ENCODE peak calls at places on chromosomes 13 and 19, in six cellular contexts. X, I, Y, C, Q and A are unnamed samples. For H3K27me3, the result is how much of the 10 kb centered on the place peaks cover.

GRCh38 chr13:78603240-78603947 is at the start of gene POU4F1:
- DNase-seq in Y (peak), I (peak), Q (no peak), X (no peak), C (no peak), A (peak)

GRCh38 chr19:30686252-30686762 is 314.1 kb downstream of the ZNF536 start:
- DNase-seq in I (peak), C (no peak), X (no peak), Y (no peak), Q (no peak), A (peak)

GRCh38 chr19:13150187-13150918 is at the start of the genes IER2 and STX10:
- DNase-seq in Y (peak), C (peak), Q (peak), X (peak), I (peak), A (peak)

GRCh38 chr13:23289917-23290357 is 109.2 kb downstream of the SGCG start:
- DNase-seq in Y (peak), X (no peak), I (peak), C (no peak), Q (no peak), A (peak)

GRCh38 chr19:32910094-32910493 is 40.5 kb upstream of the SLC7A9 start:
- DNase-seq in C (no peak), X (no peak), Y (no peak), Q (no peak), I (no peak), A (no peak)

GRCh38 chr13:36706755-36707154 is 32.9 kb downstream of the SERTM1 start:
- DNase-seq in X (no peak), Q (no peak), Y (no peak), C (no peak), I (peak), A (no peak)

GRCh38 chr19:13995878-13996765 is 10.0 kb downstream of the RFX1 start:
- DNase-seq in Q (no peak), Y (no peak), I (no peak), X (no peak), C (no peak), A (no peak)

GRCh38 chr19:34644991-34645461 is 31.9 kb downstream of the SCGB2B2 start:
- DNase-seq in I (no peak), Y (no peak), X (no peak), C (no peak), Q (no peak), A (no peak)

GRCh38 chr19:28426902-28427232 is 786.1 kb downstream of the UQCRFS1 start:
- DNase-seq in I (peak), Q (no peak), X (no peak), Y (peak), C (no peak), A (no peak)

GRCh38 chr19:18317998-18318800 is 4.7 kb downstream of the LSM4 start:
- DNase-seq in C (no peak), Q (peak), X (no peak), I (no peak), Y (no peak), A (no peak)

GRCh38 chr13:114136576-114136975 is 4.2 kb upstream of the RASA3 start:
- DNase-seq in C (no peak), X (no peak), Y (no peak), Q (no peak), I (no peak), A (no peak)

GRCh38 chr19:18470153-18470552 is 32.2 kb upstream of the ISYNA1 start:
- DNase-seq in I (no peak), C (no peak), Y (no peak), Q (no peak), X (no peak), A (no peak)

GRCh38 chr13:34542321-34542720 is 399.7 kb upstream of the NBEA start:
- DNase-seq in Y (peak), I (no peak), Q (no peak), X (no peak), C (no peak), A (no peak)

GRCh38 chr19:13843104-13843921 is 33.6 kb upstream of the NANOS3 start:
- DNase-seq in Q (peak), X (no peak), C (peak), Y (peak), I (peak), A (peak)

GRCh38 chr13:31476266-31476665 is 263.1 kb upstream of the RXFP2 start:
- DNase-seq in I (peak), Q (no peak), C (no peak), Y (no peak), X (no peak), A (no peak)

GRCh38 chr13:23991119-23991518 is 93.8 kb upstream of the C1QTNF9B start:
- DNase-seq in I (no peak), C (no peak), X (no peak), Q (no peak), Y (no peak), A (no peak)

GRCh38 chr13:72808917-72809500 is 27.1 kb downstream of the PIBF1 start:
- DNase-seq in Q (no peak), C (no peak), Y (peak), I (peak), X (no peak), A (peak)

GRCh38 chr13:94210826-94211225 is 268.7 kb downstream of the DCT start:
- DNase-seq in Q (no peak), I (peak), X (no peak), C (no peak), Y (no peak), A (peak)

GRCh38 chr13:98544105-98544710 is 32.7 kb downstream of the STK24 start:
- DNase-seq in C (no peak), I (no peak), Y (no peak), X (no peak), Q (no peak), A (no peak)

GRCh38 chr19:55118401-55118991 is 1.1 kb upstream of the PPP1R12C start:
- DNase-seq in Y (no peak), X (no peak), Q (no peak), I (peak), C (no peak), A (no peak)

GRCh38 chr13:85798999-85799646 is at the start of gene SLITRK6:
- DNase-seq in C (no peak), Q (no peak), X (no peak), I (peak), Y (peak), A (peak)

GRCh38 chr13:65592757-65593156 is 1637.4 kb downstream of the PCDH9 start:
- DNase-seq in Y (no peak), Q (no peak), X (no peak), I (peak), C (no peak), A (no peak)

GRCh38 chr19:34364830-34365462 is at the start of gene GPI:
- DNase-seq in I (peak), Y (peak), C (peak), Q (peak), X (no peak), A (peak)

GRCh38 chr19:5891938-5892771 is 11.4 kb downstream of the NDUFA11 start:
- DNase-seq in I (peak), Q (peak), X (no peak), Y (no peak), C (no peak), A (no peak)

GRCh38 chr13:99988469-99989375 is 7.1 kb downstream of the ZIC2 start:
- DNase-seq in I (no peak), X (no peak), C (no peak), Q (no peak), Y (no peak), A (peak)

GRCh38 chr19:3284759-3285646 is 60.5 kb downstream of the CELF5 start:
- DNase-seq in X (peak), I (peak), C (peak), Q (peak), Y (peak), A (peak)
- H3K27me3 ChIP-seq in X (under half), I (under half), C (under half), Q (under half), Y (under half), A (under half)

DNA sequence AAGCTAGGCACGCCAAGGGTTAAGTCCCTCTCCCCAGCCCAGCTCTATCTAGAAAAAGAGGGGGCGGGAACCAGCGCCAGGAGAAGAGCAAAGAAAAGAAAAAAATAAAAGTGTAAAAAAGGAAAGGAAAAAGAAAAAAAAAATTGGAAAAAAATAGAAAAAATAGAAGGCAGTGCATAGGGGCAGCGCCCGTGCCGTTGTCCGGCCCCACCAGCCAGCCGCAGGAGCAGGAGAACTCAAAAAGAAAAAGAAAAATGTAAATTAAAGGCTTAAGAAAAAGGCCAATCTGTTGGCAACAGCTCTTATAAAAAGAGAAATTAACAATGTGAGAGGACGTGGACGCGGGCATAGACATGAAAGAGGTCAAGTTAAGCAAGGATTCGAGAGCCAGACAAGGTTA is 105.4 kb upstream of the ZNF98 start:
- DNase-seq in I (no peak), X (no peak), Q (no peak), Y (no peak), C (no peak), A (no peak)
- H3K27ac ChIP-seq in I (no peak), X (peak), Q (peak), Y (no peak), C (peak), A (no peak)

GRCh38 chr13:110644892-110645521 is 29.7 kb downstream of the NAXD start:
- DNase-seq in Y (peak), X (no peak), I (peak), Q (peak), C (no peak), A (peak)
- H3K4me3 ChIP-seq in Y (no peak), X (no peak), I (no peak), Q (no peak), C (no peak), A (no peak)

GRCh38 chr19:2436384-2436783 is 9.0 kb upstream of the TIMM13 start:
- DNase-seq in X (no peak), I (no peak), C (no peak), Y (no peak), Q (no peak), A (no peak)
- H3K27me3 ChIP-seq in X (under half), I (under half), C (under half), Y (under half), Q (under half), A (under half)

GRCh38 chr19:38713227-38713649 is 31.0 kb downstream of the CAPN12 start:
- DNase-seq in C (peak), I (no peak), Y (no peak), Q (peak), X (peak), A (no peak)

GRCh38 chr19:38714354-38714778 is 29.9 kb downstream of the CAPN12 start:
- DNase-seq in Q (peak), C (no peak), X (no peak), Y (no peak), I (no peak), A (no peak)

GRCh38 chr19:38715540-38715939 is 28.7 kb downstream of the CAPN12 start:
- DNase-seq in Y (no peak), Q (peak), C (no peak), X (no peak), I (no peak), A (no peak)

GRCh38 chr19:38712161-38712748 is 32.0 kb downstream of the CAPN12 start:
- DNase-seq in Q (no peak), I (no peak), X (no peak), C (no peak), Y (no peak), A (no peak)

GRCh38 chr19:38713865-38714264 is 30.4 kb downstream of the CAPN12 start:
- DNase-seq in Y (no peak), C (no peak), X (no peak), I (no peak), Q (no peak), A (no peak)
- H3K27ac ChIP-seq in Y (no peak), C (peak), X (peak), I (peak), Q (peak), A (no peak)

DNA sequence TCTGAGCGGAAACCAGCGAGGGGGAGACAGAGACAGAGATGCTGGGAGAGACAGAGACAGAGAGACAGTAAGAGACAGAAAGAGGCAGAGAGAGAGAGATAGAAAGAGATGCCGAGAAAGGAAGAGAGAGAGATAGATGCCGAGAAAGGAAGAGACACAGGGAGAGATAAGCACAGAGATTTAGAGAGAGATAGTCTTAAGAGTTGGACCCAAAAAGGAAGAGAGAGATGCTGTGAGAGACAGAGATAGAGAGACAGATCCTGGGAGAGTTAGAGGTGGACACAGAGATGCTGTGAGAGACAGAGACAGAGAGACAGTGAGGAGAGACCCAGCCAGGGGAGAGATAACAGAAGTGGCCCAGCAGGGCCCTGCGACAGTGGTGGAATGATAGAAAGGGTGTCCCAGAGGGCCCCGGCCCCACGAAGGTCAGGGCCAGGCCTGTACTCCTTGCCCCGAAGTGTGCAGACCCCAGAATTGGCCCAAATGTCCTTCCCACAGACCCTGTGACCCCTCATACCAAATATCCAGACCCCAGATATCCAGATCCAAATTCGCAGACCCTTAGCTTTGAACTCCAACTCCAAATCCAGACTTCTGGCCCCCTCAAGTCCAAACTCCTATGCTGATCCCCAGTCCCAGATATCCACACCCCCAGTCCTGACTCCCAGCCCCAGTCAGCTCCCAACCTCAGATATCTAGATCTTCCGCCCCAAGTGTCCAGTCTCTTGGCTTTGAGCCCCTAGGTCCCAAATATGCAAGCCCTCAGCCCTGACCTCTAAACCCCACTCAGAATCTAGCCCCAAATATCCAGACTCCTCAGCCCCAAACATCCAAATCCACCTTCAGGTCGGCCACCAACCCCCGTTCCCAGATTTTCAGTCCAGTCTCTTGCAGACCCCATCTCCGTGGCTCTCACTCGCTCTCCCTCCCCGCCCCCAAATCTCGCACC is 1.1 kb downstream of the ERFL start:
- DNase-seq in C (no peak), X (no peak), Q (no peak), I (no peak), Y (no peak), A (no peak)
- H3K4me3 ChIP-seq in C (no peak), X (peak), Q (peak), I (peak), Y (no peak), A (peak)

GRCh38 chr13:95553614-95554385 is 1.3 kb downstream of the CLDN10 start:
- DNase-seq in Q (no peak), Y (no peak), C (no peak), I (peak), X (no peak), A (no peak)
- H3K27me3 ChIP-seq in Q (under half), Y (under half), C (under half), I (under half), X (under half), A (under half)

GRCh38 chr19:10430505-10431253 is 10.3 kb downstream of the PDE4A start:
- DNase-seq in Y (no peak), I (peak), Q (peak), X (no peak), C (peak), A (no peak)

GRCh38 chr19:10433131-10433536 is 12.8 kb downstream of the PDE4A start:
- DNase-seq in C (no peak), Y (no peak), Q (peak), I (no peak), X (no peak), A (no peak)

GRCh38 chr19:10431254-10431942 is 11.1 kb downstream of the PDE4A start:
- DNase-seq in Q (peak), C (no peak), Y (no peak), X (no peak), I (peak), A (no peak)

GRCh38 chr19:10431943-10432735 is 11.8 kb downstream of the PDE4A start:
- DNase-seq in C (no peak), Q (peak), I (peak), X (no peak), Y (no peak), A (peak)

GRCh38 chr19:10432736-10433130 is 12.4 kb downstream of the PDE4A start:
- DNase-seq in X (no peak), Q (peak), I (no peak), Y (no peak), C (no peak), A (no peak)
- H3K27ac ChIP-seq in X (peak), Q (peak), I (no peak), Y (no peak), C (no peak), A (peak)

DNA sequence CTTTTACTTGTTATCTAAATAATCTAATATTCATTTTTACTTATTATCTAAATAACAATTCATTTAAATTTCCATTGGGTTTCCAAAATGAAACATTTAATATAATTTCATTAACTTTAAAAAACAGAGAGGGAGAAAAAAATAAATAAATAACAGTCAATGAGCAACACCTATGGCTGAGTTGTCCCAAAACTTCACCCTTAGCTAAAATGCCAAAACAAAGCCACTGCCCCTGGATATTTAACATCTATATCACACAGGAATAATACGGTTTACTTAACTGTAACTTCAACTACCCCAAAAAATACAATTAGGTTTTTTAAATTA is 570 bp downstream of the ELF1 start:
- DNase-seq in C (no peak), Q (no peak), X (no peak), I (no peak), Y (no peak), A (no peak)
- H3K4me3 ChIP-seq in C (peak), Q (peak), X (peak), I (no peak), Y (peak), A (no peak)